ENCODE peak calls at places on chromosomes 3 and 15, in seven cellular contexts. One of them, this sample, is unnamed.
A peak's percentile ranks its signal among the peaks of the same experiment; 100 is the strongest.

GRCh38 chr3:58260261-58260731 is 22.7 kb downstream of the ABHD6 start:
- DNase-seq in AG09309: peak; percentile 37
- DNase-seq in adrenal gland: no peak
- DNase-seq in suprapubic skin: no peak
- DNase-seq in bronchial epithelial cell: peak; percentile 35
- DNase-seq in astrocyte: peak; percentile 94
- DNase-seq in cardiac fibroblast: no peak
- DNase-seq in this sample: peak; percentile 55

GRCh38 chr3:179750720-179751328 is 98.0 kb downstream of the USP13 start:
- DNase-seq in AG09309: no peak
- DNase-seq in adrenal gland: no peak
- DNase-seq in suprapubic skin: no peak
- DNase-seq in bronchial epithelial cell: peak; percentile 21
- DNase-seq in astrocyte: peak; percentile 8
- DNase-seq in cardiac fibroblast: peak; percentile 37
- DNase-seq in this sample: peak; percentile 32

GRCh38 chr3:184745526-184745925 is 33.7 kb upstream of the MAGEF1 start:
- DNase-seq in AG09309: no peak
- DNase-seq in adrenal gland: no peak
- DNase-seq in suprapubic skin: peak; percentile 7
- DNase-seq in bronchial epithelial cell: no peak
- DNase-seq in astrocyte: no peak
- DNase-seq in cardiac fibroblast: no peak
- DNase-seq in this sample: no peak

GRCh38 chr3:7439101-7439500 is 578.2 kb downstream of the GRM7 start:
- DNase-seq in AG09309: no peak
- DNase-seq in adrenal gland: no peak
- DNase-seq in suprapubic skin: no peak
- DNase-seq in bronchial epithelial cell: no peak
- DNase-seq in astrocyte: no peak
- DNase-seq in cardiac fibroblast: no peak
- DNase-seq in this sample: no peak

GRCh38 chr3:136992091-136992490 is 34.3 kb downstream of the IL20RB start:
- DNase-seq in AG09309: no peak
- DNase-seq in adrenal gland: no peak
- DNase-seq in suprapubic skin: no peak
- DNase-seq in bronchial epithelial cell: no peak
- DNase-seq in astrocyte: no peak
- DNase-seq in cardiac fibroblast: no peak
- DNase-seq in this sample: no peak

GRCh38 chr3:9087831-9088413 is 124.7 kb upstream of the RAD18 start:
- DNase-seq in AG09309: no peak
- DNase-seq in adrenal gland: peak; percentile 24
- DNase-seq in suprapubic skin: no peak
- DNase-seq in bronchial epithelial cell: no peak
- DNase-seq in astrocyte: no peak
- DNase-seq in cardiac fibroblast: no peak
- DNase-seq in this sample: no peak

GRCh38 chr15:62071711-62072308 is 5.0 kb downstream of the C2CD4A start:
- DNase-seq in AG09309: no peak
- DNase-seq in adrenal gland: no peak
- DNase-seq in suprapubic skin: no peak
- DNase-seq in bronchial epithelial cell: peak; percentile 50
- DNase-seq in astrocyte: no peak
- DNase-seq in cardiac fibroblast: peak; percentile 74
- DNase-seq in this sample: peak; percentile 62

GRCh38 chr3:131716007-131716406 is 213.2 kb upstream of the MRPL3 start:
- DNase-seq in AG09309: no peak
- DNase-seq in adrenal gland: no peak
- DNase-seq in suprapubic skin: no peak
- DNase-seq in bronchial epithelial cell: no peak
- DNase-seq in astrocyte: no peak
- DNase-seq in cardiac fibroblast: no peak
- DNase-seq in this sample: no peak

GRCh38 chr3:110343945-110344344 is 727.7 kb upstream of the NECTIN3 start:
- DNase-seq in AG09309: no peak
- DNase-seq in adrenal gland: no peak
- DNase-seq in suprapubic skin: no peak
- DNase-seq in bronchial epithelial cell: peak; percentile 22
- DNase-seq in astrocyte: no peak
- DNase-seq in cardiac fibroblast: peak; percentile 9
- DNase-seq in this sample: no peak

GRCh38 chr15:47975422-47975821 is 145.4 kb upstream of the SLC24A5 start:
- DNase-seq in AG09309: no peak
- DNase-seq in adrenal gland: no peak
- DNase-seq in suprapubic skin: no peak
- DNase-seq in bronchial epithelial cell: no peak
- DNase-seq in astrocyte: no peak
- DNase-seq in cardiac fibroblast: no peak
- DNase-seq in this sample: no peak

GRCh38 chr3:117998071-117998470 is 1036.6 kb downstream of the IGSF11 start:
- DNase-seq in AG09309: no peak
- DNase-seq in adrenal gland: peak; percentile 19
- DNase-seq in suprapubic skin: no peak
- DNase-seq in bronchial epithelial cell: no peak
- DNase-seq in astrocyte: peak; percentile 37
- DNase-seq in cardiac fibroblast: peak; percentile 1
- DNase-seq in this sample: no peak

GRCh38 chr15:52481915-52482314 is 46.8 kb downstream of the MYO5A start:
- DNase-seq in AG09309: peak; percentile 50
- DNase-seq in adrenal gland: no peak
- DNase-seq in suprapubic skin: no peak
- DNase-seq in bronchial epithelial cell: peak; percentile 71
- DNase-seq in astrocyte: peak; percentile 92
- DNase-seq in cardiac fibroblast: peak; percentile 73
- DNase-seq in this sample: peak; percentile 79

GRCh38 chr3:140924097-140924873 is 17.4 kb upstream of the SLC25A36 start:
- DNase-seq in AG09309: no peak
- DNase-seq in adrenal gland: no peak
- DNase-seq in suprapubic skin: no peak
- DNase-seq in bronchial epithelial cell: no peak
- DNase-seq in astrocyte: no peak
- DNase-seq in cardiac fibroblast: no peak
- DNase-seq in this sample: no peak

DNA sequence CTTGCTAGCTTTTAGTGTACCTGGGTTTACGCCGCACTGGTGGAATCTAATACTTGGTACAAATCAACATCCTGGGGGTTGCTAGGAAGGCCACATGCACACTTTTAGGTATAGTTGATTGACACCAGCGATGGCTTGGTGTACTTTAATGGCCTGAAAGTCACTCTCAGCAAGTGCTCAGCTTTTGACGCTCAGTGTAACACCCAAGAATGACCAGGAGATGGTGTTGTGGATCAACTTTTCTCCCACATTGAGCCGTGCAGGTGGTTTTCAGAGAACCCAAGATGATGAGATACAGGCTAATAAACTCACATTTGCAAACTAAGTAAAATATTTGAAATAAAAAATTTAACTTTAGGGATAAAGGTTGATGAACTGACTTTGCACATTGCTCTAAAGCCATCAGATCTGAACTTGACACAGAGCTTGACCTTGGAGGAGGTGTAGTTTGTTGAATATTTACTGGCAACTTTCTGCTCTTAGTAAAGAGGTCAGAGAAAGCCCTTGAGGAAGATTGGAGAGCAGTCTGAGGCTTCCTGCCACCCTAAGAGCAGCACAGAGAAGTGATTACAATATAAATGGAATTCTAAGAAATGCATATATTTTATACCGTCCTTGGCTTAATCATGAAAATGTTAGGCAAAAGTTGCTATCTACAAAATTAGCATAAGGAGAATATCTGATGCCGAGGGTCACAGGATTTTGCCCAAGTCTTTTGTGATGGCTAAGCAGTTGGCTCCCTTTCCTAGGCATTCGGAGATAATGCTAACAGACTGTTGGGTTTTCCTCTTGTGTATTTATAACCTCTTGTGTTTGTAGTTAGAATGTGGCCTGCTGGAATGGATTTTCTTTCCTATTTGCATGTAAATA is 143.4 kb upstream of the RASGRP1 start:
- DNase-seq in AG09309: no peak
- DNase-seq in adrenal gland: no peak
- DNase-seq in suprapubic skin: no peak
- DNase-seq in bronchial epithelial cell: peak; percentile 61
- DNase-seq in astrocyte: peak; percentile 47
- DNase-seq in cardiac fibroblast: peak; percentile 78
- DNase-seq in this sample: peak; percentile 77
- TF ChIP-seq CTCF in AG09309: peak; percentile 74
- TF ChIP-seq CTCF in adrenal gland: peak; percentile 35
- TF ChIP-seq CTCF in suprapubic skin: peak; percentile 40
- TF ChIP-seq CTCF in bronchial epithelial cell: peak; percentile 73
- TF ChIP-seq CTCF in astrocyte: peak; percentile 91
- TF ChIP-seq CTCF in cardiac fibroblast: peak; percentile 77
- TF ChIP-seq CTCF in this sample: peak; percentile 86

GRCh38 chr3:46019707-46020106 is 7.6 kb downstream of the XCR1 start:
- DNase-seq in AG09309: no peak
- DNase-seq in adrenal gland: no peak
- DNase-seq in suprapubic skin: no peak
- DNase-seq in bronchial epithelial cell: peak; percentile 21
- DNase-seq in astrocyte: no peak
- DNase-seq in cardiac fibroblast: peak; percentile 5
- DNase-seq in this sample: no peak
- H3K4me3 ChIP-seq in AG09309: no peak overlapping the region
- H3K4me3 ChIP-seq in adrenal gland: no peak overlapping the region
- H3K4me3 ChIP-seq in suprapubic skin: no peak overlapping the region
- H3K4me3 ChIP-seq in bronchial epithelial cell: no peak overlapping the region
- H3K4me3 ChIP-seq in astrocyte: no peak overlapping the region
- H3K4me3 ChIP-seq in cardiac fibroblast: no peak overlapping the region
- H3K4me3 ChIP-seq in this sample: no peak overlapping the region

GRCh38 chr3:196219194-196219969 is 3.0 kb downstream of the SLC51A start:
- DNase-seq in AG09309: peak; percentile 71
- DNase-seq in adrenal gland: peak; percentile 91
- DNase-seq in suprapubic skin: no peak
- DNase-seq in bronchial epithelial cell: peak; percentile 45
- DNase-seq in astrocyte: peak; percentile 88
- DNase-seq in cardiac fibroblast: peak; percentile 92
- DNase-seq in this sample: peak; percentile 91
- TF ChIP-seq CTCF in AG09309: no peak
- TF ChIP-seq CTCF in adrenal gland: no peak
- TF ChIP-seq CTCF in suprapubic skin: no peak
- TF ChIP-seq CTCF in bronchial epithelial cell: no peak
- TF ChIP-seq CTCF in astrocyte: no peak
- TF ChIP-seq CTCF in cardiac fibroblast: no peak
- TF ChIP-seq CTCF in this sample: no peak

DNA sequence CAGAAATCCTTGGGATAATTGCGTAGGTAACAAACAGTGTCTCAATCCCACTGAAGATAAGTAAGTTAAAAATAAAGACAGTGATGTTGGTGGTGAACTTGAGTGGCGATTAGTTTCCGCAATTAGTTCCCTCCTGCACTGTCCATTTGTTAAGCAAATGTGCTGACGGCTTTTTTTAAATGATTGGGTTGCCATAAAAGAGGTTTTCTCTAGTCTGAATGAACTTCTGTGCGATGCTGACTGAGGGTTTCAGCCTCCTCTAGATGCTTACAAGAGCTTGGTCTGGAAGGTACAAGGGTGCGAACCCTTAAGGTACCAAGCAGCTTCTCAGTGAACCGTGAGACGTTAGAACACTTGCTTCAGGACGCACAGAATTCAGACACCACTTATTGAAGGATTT is 746 bp downstream of the MCTP2 start:
- DNase-seq in AG09309: no peak
- DNase-seq in adrenal gland: no peak
- DNase-seq in suprapubic skin: no peak
- DNase-seq in bronchial epithelial cell: peak; percentile 21
- DNase-seq in astrocyte: no peak
- DNase-seq in cardiac fibroblast: no peak
- DNase-seq in this sample: no peak
- H3K4me3 ChIP-seq in AG09309: peak overlapping the region; percentile 60
- H3K4me3 ChIP-seq in adrenal gland: no peak overlapping the region
- H3K4me3 ChIP-seq in suprapubic skin: peak overlapping the region; percentile 87
- H3K4me3 ChIP-seq in bronchial epithelial cell: peak overlapping the region; percentile 79
- H3K4me3 ChIP-seq in astrocyte: no peak overlapping the region
- H3K4me3 ChIP-seq in cardiac fibroblast: no peak overlapping the region
- H3K4me3 ChIP-seq in this sample: peak overlapping the region; percentile 73

GRCh38 chr3:48918388-48919214 is at the start of gene ARIH2:
- DNase-seq in AG09309: peak; percentile 61
- DNase-seq in adrenal gland: peak; percentile 92
- DNase-seq in suprapubic skin: peak; percentile 95
- DNase-seq in bronchial epithelial cell: peak; percentile 79
- DNase-seq in astrocyte: peak; percentile 86
- DNase-seq in cardiac fibroblast: peak; percentile 95
- DNase-seq in this sample: peak; percentile 95
- TF ChIP-seq CTCF in AG09309: no peak
- TF ChIP-seq CTCF in adrenal gland: no peak
- TF ChIP-seq CTCF in suprapubic skin: no peak
- TF ChIP-seq CTCF in bronchial epithelial cell: no peak
- TF ChIP-seq CTCF in astrocyte: peak; percentile 4
- TF ChIP-seq CTCF in cardiac fibroblast: no peak
- TF ChIP-seq CTCF in this sample: no peak

DNA sequence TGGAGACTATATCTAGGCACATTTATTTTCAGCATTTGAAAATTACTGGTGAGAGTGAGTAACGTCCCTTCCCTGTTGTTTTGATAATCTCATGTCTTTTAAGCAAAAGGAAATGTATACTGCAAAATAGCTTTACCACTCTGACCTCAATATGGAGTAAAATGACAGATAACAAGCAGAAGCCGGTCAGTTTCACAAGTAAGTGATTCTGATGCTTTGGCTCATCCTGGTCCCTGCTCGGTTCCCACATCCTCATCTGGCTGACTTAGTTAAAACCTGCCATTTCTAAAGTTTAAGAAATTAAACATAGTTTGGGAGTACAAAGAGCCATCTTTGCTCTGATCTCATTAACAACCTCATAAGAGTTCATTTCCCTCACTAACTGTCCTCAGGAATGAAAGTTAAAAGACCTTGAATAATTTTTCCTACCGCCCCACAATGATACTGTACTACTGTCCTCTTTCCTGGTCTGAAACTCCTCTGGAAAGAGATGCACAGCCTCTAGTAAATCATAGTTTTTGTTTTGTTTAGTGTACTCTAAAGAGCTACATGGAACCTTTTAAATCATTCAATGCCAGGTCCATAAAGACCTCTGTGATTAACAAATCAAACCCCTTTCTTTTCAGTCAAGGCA is 72.3 kb upstream of the ICE2 start:
- DNase-seq in AG09309: no peak
- DNase-seq in adrenal gland: no peak
- DNase-seq in suprapubic skin: no peak
- DNase-seq in bronchial epithelial cell: no peak
- DNase-seq in astrocyte: no peak
- DNase-seq in cardiac fibroblast: no peak
- DNase-seq in this sample: no peak
- H3K4me3 ChIP-seq in AG09309: no peak overlapping the region
- H3K4me3 ChIP-seq in adrenal gland: no peak overlapping the region
- H3K4me3 ChIP-seq in suprapubic skin: no peak overlapping the region
- H3K4me3 ChIP-seq in bronchial epithelial cell: no peak overlapping the region
- H3K4me3 ChIP-seq in astrocyte: no peak overlapping the region
- H3K4me3 ChIP-seq in cardiac fibroblast: no peak overlapping the region
- H3K4me3 ChIP-seq in this sample: no peak overlapping the region